ENCODE peak calls at places on chromosome 1, in four cellular contexts. X is GM23338; B is psoas muscle; D is CD8-positive, alpha-beta T cell. K is an unnamed sample. For H3K4me1, the result is how much of the 10 kb centered on the place peaks cover.

GRCh38 chr1:89689234-89689633 is 56.3 kb downstream of the LRRC8C start:
- DNase-seq in B (no peak), D (no peak), X (no peak), K (no peak)

GRCh38 chr1:107547363-107548155 is 406.7 kb downstream of the NTNG1 start:
- DNase-seq in X (no peak), B (no peak), D (no peak), K (no peak)

GRCh38 chr1:59601811-59602210 is 212.9 kb upstream of the HOOK1 start:
- DNase-seq in B (no peak), X (no peak), D (no peak), K (no peak)

GRCh38 chr1:214404154-214404553 is 123.2 kb downstream of the SMYD2 start:
- DNase-seq in X (no peak), D (no peak), B (no peak), K (no peak)

GRCh38 chr1:117657031-117657430 is 51.2 kb downstream of the TENT5C start:
- DNase-seq in X (no peak), D (no peak), B (no peak), K (no peak)

GRCh38 chr1:87963566-87963965 is 634.9 kb downstream of the LMO4 start:
- DNase-seq in D (no peak), X (no peak), B (no peak), K (no peak)

GRCh38 chr1:234484218-234484617 is 5.2 kb upstream of the TARBP1 start:
- DNase-seq in X (no peak), D (no peak), B (no peak), K (no peak)

GRCh38 chr1:164518692-164519332 is 40.2 kb upstream of the PBX1 start:
- DNase-seq in X (peak), D (no peak), B (no peak), K (no peak)

GRCh38 chr1:153513023-153513422 is 22.8 kb downstream of the S100A6 start:
- DNase-seq in D (no peak), B (no peak), X (no peak), K (no peak)

GRCh38 chr1:58768971-58769808 is 14.7 kb downstream of the JUN start:
- DNase-seq in B (peak), X (peak), D (no peak), K (peak)

GRCh38 chr1:209367031-209367813 is 216.3 kb upstream of the CAMK1G start:
- DNase-seq in B (no peak), D (no peak), X (no peak), K (no peak)

GRCh38 chr1:29272171-29272907 is 36.0 kb downstream of the PTPRU start:
- DNase-seq in B (no peak), X (no peak), D (no peak), K (no peak)

GRCh38 chr1:203199481-203200058 is 13.1 kb upstream of the CHI3L1 start:
- DNase-seq in D (no peak), B (no peak), X (no peak), K (no peak)

GRCh38 chr1:18716785-18717678 is 86.4 kb downstream of the PAX7 start:
- DNase-seq in B (no peak), X (peak), D (no peak), K (no peak)

GRCh38 chr1:28370220-28371010 is 875 bp downstream of the PHACTR4 start:
- DNase-seq in D (no peak), B (no peak), X (peak), K (no peak)

GRCh38 chr1:27142464-27142863 is 12.5 kb downstream of the SLC9A1 start:
- DNase-seq in D (no peak), B (no peak), X (no peak), K (no peak)

GRCh38 chr1:115539061-115539460 is 102.7 kb upstream of the VANGL1 start:
- DNase-seq in X (no peak), B (peak), D (no peak), K (no peak)

GRCh38 chr1:18581420-18581880 is 49.2 kb upstream of the PAX7 start:
- DNase-seq in D (no peak), X (peak), B (peak), K (peak)

GRCh38 chr1:217078959-217079358 is 355.7 kb upstream of the ESRRG start:
- DNase-seq in X (no peak), D (no peak), B (no peak), K (no peak)

GRCh38 chr1:9887070-9887469 is 23.0 kb downstream of the CTNNBIP1 start:
- DNase-seq in X (no peak), B (no peak), D (no peak), K (no peak)

GRCh38 chr1:9888886-9889285 is 21.2 kb downstream of the CTNNBIP1 start:
- DNase-seq in X (no peak), D (no peak), B (no peak), K (no peak)

GRCh38 chr1:9891207-9891606 is 18.9 kb downstream of the CTNNBIP1 start:
- DNase-seq in B (no peak), X (no peak), D (no peak), K (no peak)

GRCh38 chr1:9890224-9890731 is 19.8 kb downstream of the CTNNBIP1 start:
- DNase-seq in X (peak), B (peak), D (no peak), K (no peak)

DNA sequence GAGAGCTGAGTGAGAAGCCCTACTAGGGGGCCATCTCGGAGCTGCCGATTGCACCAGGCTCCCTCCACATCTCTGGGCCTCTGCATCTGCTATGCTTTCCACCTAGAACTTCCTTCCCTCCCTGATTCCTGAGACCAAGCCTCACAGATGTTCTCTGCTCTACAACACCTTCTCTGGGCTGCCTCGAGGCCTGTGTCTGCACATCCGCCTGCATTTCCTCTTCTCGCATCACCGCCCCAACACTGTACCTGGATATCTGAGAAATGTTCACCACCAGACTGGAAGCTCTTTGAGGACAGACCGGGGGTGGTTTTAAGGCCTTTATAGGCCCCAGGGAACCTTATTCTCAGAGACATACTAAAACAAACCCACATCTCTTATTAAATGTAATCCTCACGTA is 20.7 kb downstream of the CTNNBIP1 start:
- DNase-seq in X (no peak), D (no peak), B (no peak), K (no peak)
- H3K4me1 ChIP-seq in X (under half), D (under half), B (under half), K (half or more)

DNA sequence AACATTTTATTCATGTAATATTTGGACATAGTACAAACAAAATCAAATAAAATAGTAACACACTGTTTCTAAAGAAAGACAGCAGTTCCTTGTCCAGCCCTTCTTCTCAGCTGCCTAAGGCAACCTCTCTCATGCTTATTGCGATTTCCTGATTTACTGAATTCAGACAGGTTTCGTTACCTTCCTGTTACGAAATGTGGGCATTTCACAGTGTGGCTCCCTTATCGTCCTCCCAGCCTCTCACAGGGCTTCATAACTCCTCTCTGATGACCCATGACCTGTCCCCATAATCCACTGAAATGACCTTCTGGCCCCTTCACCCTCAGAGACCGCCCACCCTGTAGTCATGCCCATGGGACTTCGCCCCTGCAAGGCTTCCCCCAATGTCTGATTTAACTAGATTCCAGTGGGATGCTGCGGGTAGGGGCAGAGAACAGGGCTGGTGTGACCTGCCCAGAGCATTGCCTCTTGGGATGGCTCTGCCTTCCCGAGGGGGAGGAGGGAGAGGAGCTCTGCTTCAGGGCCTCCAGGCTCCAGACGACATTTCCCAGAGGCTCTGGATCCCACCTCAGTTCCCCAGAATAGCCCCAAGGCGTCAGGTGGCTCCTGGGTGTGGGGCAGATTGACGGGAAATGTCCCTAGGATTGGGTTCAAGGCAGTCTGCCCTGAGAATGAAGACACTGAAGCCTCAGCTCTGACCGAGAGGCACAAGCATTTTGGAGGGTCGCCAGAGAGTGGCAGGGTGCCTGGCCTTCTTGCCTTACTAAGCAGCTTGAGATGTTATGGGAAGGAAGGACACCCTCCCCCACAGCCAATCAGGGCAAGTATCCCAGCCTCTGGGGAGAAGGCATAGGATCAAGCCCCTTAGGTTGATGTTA is 20.6 kb downstream of the PADI2 start:
- DNase-seq in B (peak), D (no peak), X (no peak), K (no peak)
- H3K27ac ChIP-seq in B (peak), D (no peak), X (no peak), K (peak)

GRCh38 chr1:167266965-167267364 is 46.3 kb downstream of the POU2F1 start:
- DNase-seq in D (no peak), B (no peak), X (no peak), K (no peak)
- H3K4me1 ChIP-seq in D (under half), B (under half), X (under half), K (under half)

GRCh38 chr1:64598100-64598571 is 128.2 kb downstream of the CACHD1 start:
- DNase-seq in D (no peak), X (no peak), B (no peak), K (no peak)
- H3K27ac ChIP-seq in D (no peak), X (peak), B (no peak), K (no peak)

GRCh38 chr1:79594121-79594698 is 587.7 kb upstream of the ADGRL4 start:
- DNase-seq in B (no peak), X (no peak), D (no peak), K (no peak)

GRCh38 chr1:79592707-79593106 is 586.2 kb upstream of the ADGRL4 start:
- DNase-seq in B (no peak), X (no peak), D (no peak), K (no peak)

GRCh38 chr1:79587229-79587628 is 580.7 kb upstream of the ADGRL4 start:
- DNase-seq in B (no peak), D (no peak), X (no peak), K (no peak)

GRCh38 chr1:79588719-79589118 is 582.2 kb upstream of the ADGRL4 start:
- DNase-seq in D (no peak), X (peak), B (no peak), K (no peak)
- H3K4me1 ChIP-seq in D (under half), X (under half), B (under half), K (under half)

K was measured in lower lobe of right lung.